ENCODE peak calls at places on chromosome 17, in eight cellular contexts. T, K, D, Q, F, W, U and I are unnamed samples.

GRCh38 chr17:48869821-48870318 is 22.7 kb upstream of the ATP5MC1 start:
- DNase-seq in T (no peak), K (no peak), D (no peak), Q (no peak), F (no peak), W (no peak), U (no peak), I (no peak)

GRCh38 chr17:21193031-21193430 is 20.9 kb downstream of the TMEM11 start:
- DNase-seq in T (no peak), K (no peak), D (no peak), Q (no peak), F (no peak), W (no peak), U (no peak), I (no peak)

GRCh38 chr17:60493847-60494321 is 32.2 kb downstream of the APPBP2 start:
- DNase-seq in T (no peak), K (no peak), D (no peak), Q (no peak), F (no peak), W (no peak), U (no peak), I (no peak)

GRCh38 chr17:17300624-17301568 is 2.3 kb upstream of the NT5M start:
- DNase-seq in T (peak), K (peak), D (peak), Q (peak), F (peak), W (peak), U (peak), I (peak)

GRCh38 chr17:57675427-57675826 is 69.7 kb downstream of the CCDC182 start:
- DNase-seq in T (no peak), K (no peak), D (no peak), Q (no peak), F (no peak), W (peak), U (no peak), I (no peak)

GRCh38 chr17:40362696-40363479 is 1.6 kb downstream of the GJD3 start:
- DNase-seq in T (peak), K (peak), D (peak), Q (peak), F (peak), W (peak), U (peak), I (peak)

GRCh38 chr17:59829217-59830006 is 63.3 kb downstream of the TUBD1 start:
- DNase-seq in T (peak), K (peak), D (no peak), Q (peak), F (no peak), W (no peak), U (peak), I (peak)

GRCh38 chr17:35243459-35244204 is 760 bp downstream of the SLFN5 start:
- DNase-seq in T (peak), K (peak), D (peak), Q (peak), F (peak), W (peak), U (peak), I (peak)

GRCh38 chr17:30567231-30568116 is 90.3 kb downstream of the GOSR1 start:
- DNase-seq in T (no peak), K (no peak), D (no peak), Q (no peak), F (no peak), W (no peak), U (no peak), I (no peak)

GRCh38 chr17:15947331-15947730 is 2.4 kb downstream of the ADORA2B start:
- DNase-seq in T (peak), K (peak), D (no peak), Q (no peak), F (no peak), W (no peak), U (peak), I (no peak)

GRCh38 chr17:63960430-63960829 is 12.3 kb downstream of the SCN4A start:
- DNase-seq in T (no peak), K (no peak), D (no peak), Q (no peak), F (no peak), W (no peak), U (no peak), I (no peak)

GRCh38 chr17:9104370-9105041 is 83.2 kb downstream of the NTN1 start:
- DNase-seq in T (no peak), K (no peak), D (no peak), Q (peak), F (no peak), W (no peak), U (no peak), I (no peak)

GRCh38 chr17:57991537-57991936 is 3.5 kb upstream of the VEZF1 start:
- DNase-seq in T (no peak), K (no peak), D (no peak), Q (no peak), F (no peak), W (no peak), U (no peak), I (no peak)

GRCh38 chr17:32855620-32856019 is 21.3 kb downstream of the MYO1D start:
- DNase-seq in T (no peak), K (no peak), D (no peak), Q (no peak), F (no peak), W (no peak), U (no peak), I (no peak)

GRCh38 chr17:48053758-48054237 is 5.6 kb downstream of the NFE2L1 start:
- DNase-seq in T (no peak), K (no peak), D (no peak), Q (no peak), F (no peak), W (no peak), U (no peak), I (no peak)

DNA sequence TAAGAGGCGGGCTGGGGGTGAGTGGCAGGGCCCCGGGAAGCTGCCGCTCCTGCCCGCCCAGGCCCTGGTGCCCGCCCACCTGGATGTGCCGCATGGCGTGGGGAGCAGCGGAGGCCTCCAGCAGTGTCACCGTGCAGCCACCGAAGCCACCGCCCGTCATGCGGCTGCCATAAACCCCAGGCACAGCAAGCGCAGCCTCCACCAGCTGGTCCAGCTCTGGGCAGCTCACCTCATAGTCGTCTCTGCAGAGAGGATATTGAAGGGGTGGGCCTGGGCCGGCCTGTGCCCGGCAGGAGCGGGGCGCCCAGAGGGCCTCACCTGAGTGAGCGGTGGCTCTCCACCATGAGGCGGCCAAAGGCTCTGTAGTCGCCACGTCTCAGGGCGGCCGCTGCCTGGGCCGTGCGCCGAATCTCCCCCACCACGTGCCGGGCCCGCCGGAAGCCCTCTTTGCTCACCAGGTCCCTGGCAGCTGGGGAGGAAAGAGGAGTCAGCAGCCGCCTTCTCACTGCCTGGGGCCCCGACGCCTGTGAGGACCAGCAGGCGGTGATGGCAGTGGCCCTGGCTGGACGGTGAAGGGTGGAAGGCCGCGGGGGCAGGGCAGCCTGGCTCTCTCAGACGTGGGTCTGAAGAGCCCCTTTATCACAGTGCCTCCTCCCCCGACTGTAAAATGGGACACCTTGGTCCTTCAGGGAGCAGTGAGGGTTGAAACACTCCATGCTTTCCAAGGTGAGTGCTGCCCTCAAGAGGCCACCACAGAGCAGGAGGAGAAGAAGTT is 6.7 kb downstream of the GALK1 start:
- DNase-seq in T (no peak), K (no peak), D (no peak), Q (no peak), F (no peak), W (no peak), U (no peak), I (no peak)
- TF ChIP-seq CTCF in T (peak), K (peak), D (no peak), Q (no peak), F (peak), W (peak), U (peak), I (no peak)

GRCh38 chr17:78391843-78392242 is 13.4 kb downstream of the PGS1 start:
- DNase-seq in T (peak), K (peak), D (no peak), Q (no peak), F (no peak), W (no peak), U (peak), I (no peak)

GRCh38 chr17:78392295-78392694 is 13.8 kb downstream of the PGS1 start:
- DNase-seq in T (no peak), K (no peak), D (no peak), Q (no peak), F (no peak), W (no peak), U (no peak), I (no peak)

GRCh38 chr17:78387982-78388941 is 9.8 kb downstream of the PGS1 start:
- DNase-seq in T (no peak), K (peak), D (no peak), Q (peak), F (no peak), W (no peak), U (peak), I (peak)

GRCh38 chr17:78391051-78391431 is 12.6 kb downstream of the PGS1 start:
- DNase-seq in T (no peak), K (no peak), D (no peak), Q (no peak), F (no peak), W (no peak), U (no peak), I (no peak)

GRCh38 chr17:78390241-78391050 is 12.0 kb downstream of the PGS1 start:
- DNase-seq in T (no peak), K (peak), D (no peak), Q (no peak), F (no peak), W (no peak), U (peak), I (no peak)
- TF ChIP-seq CTCF in T (no peak), K (no peak), D (no peak), Q (no peak), F (peak), W (peak), U (peak), I (no peak)

GRCh38 chr17:2982854-2983636 is 80.4 kb downstream of the OR1D5 start:
- DNase-seq in T (no peak), K (peak), D (no peak), Q (peak), F (no peak), W (no peak), U (peak), I (no peak)
- TF ChIP-seq CTCF in T (no peak), K (peak), D (no peak), Q (no peak), F (no peak), W (no peak), U (peak), I (no peak)

DNA sequence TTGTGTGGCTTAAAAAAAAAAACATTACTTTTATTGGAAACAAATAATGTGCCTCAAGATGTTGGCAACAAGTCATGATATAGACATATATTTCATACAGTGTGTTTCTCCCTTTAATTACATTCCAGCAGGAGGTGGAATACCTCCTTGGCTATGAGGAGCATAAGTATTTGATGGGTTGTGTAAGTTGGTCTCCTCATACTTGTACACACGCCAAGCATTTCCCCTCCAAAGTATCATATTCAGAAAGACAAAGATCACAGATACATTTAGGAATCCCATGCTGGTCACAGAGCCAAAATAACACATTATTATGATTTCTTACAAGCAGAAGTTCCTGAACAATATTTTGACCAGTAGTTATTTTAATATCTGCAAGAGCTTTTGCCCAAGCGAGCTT is 57.8 kb downstream of the WSB1 start:
- DNase-seq in T (no peak), K (no peak), D (no peak), Q (no peak), F (no peak), W (no peak), U (peak), I (no peak)
- TF ChIP-seq CTCF in T (no peak), K (no peak), D (no peak), Q (no peak), F (no peak), W (no peak), U (no peak), I (no peak)

GRCh38 chr17:13743906-13744305 is 142.2 kb upstream of the HS3ST3A1 start:
- DNase-seq in T (no peak), K (no peak), D (no peak), Q (no peak), F (no peak), W (no peak), U (no peak), I (no peak)
- TF ChIP-seq CTCF in T (no peak), K (no peak), D (no peak), Q (no peak), F (no peak), W (no peak), U (no peak), I (no peak)

DNA sequence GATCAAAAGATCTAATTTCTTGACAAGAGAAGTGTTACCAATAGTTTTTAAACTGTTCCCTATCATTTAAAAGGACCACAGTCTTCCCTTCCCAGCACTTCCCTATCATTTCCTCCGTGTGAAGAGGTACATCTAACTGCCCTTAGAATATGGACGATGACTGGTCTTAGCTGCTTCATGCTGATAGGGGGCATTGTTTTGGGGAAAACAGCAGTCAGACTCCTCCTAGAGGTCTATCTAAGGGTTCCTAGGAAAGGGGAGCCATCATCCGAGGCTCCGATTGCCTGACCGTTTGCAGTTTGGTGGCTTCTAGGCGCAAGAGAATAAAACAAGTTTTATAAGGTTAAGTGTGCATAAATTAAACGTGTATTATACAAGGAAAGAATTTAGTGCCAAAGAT is 7.1 kb downstream of the FZD2 start:
- DNase-seq in T (no peak), K (no peak), D (no peak), Q (no peak), F (no peak), W (no peak), U (no peak), I (no peak)
- TF ChIP-seq CTCF in T (no peak), K (no peak), D (no peak), Q (no peak), F (no peak), W (no peak), U (no peak), I (no peak)

GRCh38 chr17:78005452-78006171 is 47.1 kb downstream of the TNRC6C start:
- DNase-seq in T (no peak), K (no peak), D (no peak), Q (no peak), F (no peak), W (no peak), U (no peak), I (no peak)
- TF ChIP-seq CTCF in T (no peak), K (no peak), D (no peak), Q (no peak), F (no peak), W (no peak), U (no peak), I (no peak)

GRCh38 chr17:78769200-78769773 is 12.8 kb downstream of the CYTH1 start:
- DNase-seq in T (no peak), K (no peak), D (no peak), Q (no peak), F (no peak), W (no peak), U (no peak), I (no peak)
- TF ChIP-seq CTCF in T (no peak), K (no peak), D (peak), Q (no peak), F (no peak), W (peak), U (no peak), I (no peak)

GRCh38 chr17:78362232-78362631 is 2.4 kb upstream of the SOCS3 start:
- DNase-seq in T (no peak), K (no peak), D (no peak), Q (no peak), F (no peak), W (no peak), U (no peak), I (no peak)

GRCh38 chr17:78364436-78365281 is 4.8 kb upstream of the SOCS3 start:
- DNase-seq in T (no peak), K (no peak), D (no peak), Q (no peak), F (no peak), W (no peak), U (no peak), I (no peak)

GRCh38 chr17:78360371-78361226 is 722 bp upstream of the SOCS3 start:
- DNase-seq in T (peak), K (peak), D (peak), Q (peak), F (peak), W (peak), U (peak), I (peak)

GRCh38 chr17:78361227-78361683 is 1.4 kb upstream of the SOCS3 start:
- DNase-seq in T (no peak), K (no peak), D (no peak), Q (no peak), F (no peak), W (no peak), U (no peak), I (no peak)

DNA sequence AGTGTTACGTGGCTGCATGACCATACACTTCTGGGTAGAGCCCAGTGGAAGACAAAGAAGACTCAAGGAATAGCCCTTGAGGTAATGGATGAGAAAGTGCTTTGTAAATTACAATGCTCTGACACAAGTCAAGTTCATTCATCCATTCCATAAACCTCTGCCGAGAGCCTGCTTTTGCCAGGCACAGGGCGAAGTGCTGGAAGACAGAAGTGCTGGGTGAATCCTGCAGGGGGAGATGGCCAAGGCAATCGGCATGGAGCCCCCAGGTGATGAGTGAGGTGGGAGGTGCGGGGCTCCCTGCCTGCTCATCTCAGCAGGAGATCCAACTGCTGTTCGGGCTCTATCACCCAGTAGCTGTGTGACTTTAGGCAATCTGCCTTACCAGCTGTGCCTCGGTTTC is 2.8 kb upstream of the SOCS3 start:
- DNase-seq in T (no peak), K (no peak), D (no peak), Q (no peak), F (no peak), W (no peak), U (no peak), I (no peak)
- TF ChIP-seq CTCF in T (no peak), K (peak), D (no peak), Q (no peak), F (no peak), W (peak), U (peak), I (no peak)